ENCODE peak calls at places on chromosome 4, in four cellular contexts. One of them, this sample, is unnamed.

GRCh38 chr4:95507147-95507546 is 41.6 kb downstream of the UNC5C start:
- DNase-seq in IMR-90: no peak
- DNase-seq in transverse colon: no peak
- DNase-seq in CD8-positive, alpha-beta T cell: no peak
- DNase-seq in this sample: no peak

GRCh38 chr4:177191586-177191985 is 118.1 kb upstream of the NEIL3 start:
- DNase-seq in transverse colon: no peak
- DNase-seq in IMR-90: no peak
- DNase-seq in CD8-positive, alpha-beta T cell: no peak
- DNase-seq in this sample: no peak

GRCh38 chr4:99062120-99062519 is 26.5 kb downstream of the ADH5 start:
- DNase-seq in CD8-positive, alpha-beta T cell: no peak
- DNase-seq in transverse colon: no peak
- DNase-seq in IMR-90: peak; percentile 27
- DNase-seq in this sample: no peak

GRCh38 chr4:20412072-20412471 is 160.4 kb downstream of the SLIT2 start:
- DNase-seq in CD8-positive, alpha-beta T cell: no peak
- DNase-seq in IMR-90: no peak
- DNase-seq in transverse colon: no peak
- DNase-seq in this sample: no peak

GRCh38 chr4:48017108-48017527 is 546 bp downstream of the NIPAL1 start:
- DNase-seq in transverse colon: peak; percentile 80
- DNase-seq in CD8-positive, alpha-beta T cell: no peak
- DNase-seq in IMR-90: peak; percentile 66
- DNase-seq in this sample: peak; percentile 69

GRCh38 chr4:181688416-181688815 is 554.8 kb upstream of the TENM3 start:
- DNase-seq in IMR-90: peak; percentile 62
- DNase-seq in transverse colon: no peak
- DNase-seq in CD8-positive, alpha-beta T cell: no peak
- DNase-seq in this sample: no peak

GRCh38 chr4:160235771-160236170 is 1132.9 kb downstream of the RAPGEF2 start:
- DNase-seq in transverse colon: no peak
- DNase-seq in CD8-positive, alpha-beta T cell: no peak
- DNase-seq in IMR-90: no peak
- DNase-seq in this sample: no peak

GRCh38 chr4:1792832-1793495 is at the start of gene FGFR3:
- DNase-seq in IMR-90: no peak
- DNase-seq in CD8-positive, alpha-beta T cell: no peak
- DNase-seq in transverse colon: peak; percentile 56
- DNase-seq in this sample: peak; percentile 76

GRCh38 chr4:104025251-104025650 is 305.5 kb upstream of the TACR3 start:
- DNase-seq in transverse colon: no peak
- DNase-seq in CD8-positive, alpha-beta T cell: no peak
- DNase-seq in IMR-90: no peak
- DNase-seq in this sample: peak; percentile 7

GRCh38 chr4:84751707-84752106 is 168.8 kb downstream of the CDS1 start:
- DNase-seq in CD8-positive, alpha-beta T cell: no peak
- DNase-seq in transverse colon: no peak
- DNase-seq in IMR-90: no peak
- DNase-seq in this sample: no peak

GRCh38 chr4:84753318-84753972 is 170.5 kb downstream of the CDS1 start:
- DNase-seq in IMR-90: no peak
- DNase-seq in transverse colon: no peak
- DNase-seq in CD8-positive, alpha-beta T cell: no peak
- DNase-seq in this sample: no peak

GRCh38 chr4:84750260-84750955 is 167.5 kb downstream of the CDS1 start:
- DNase-seq in IMR-90: peak; percentile 65
- DNase-seq in transverse colon: no peak
- DNase-seq in CD8-positive, alpha-beta T cell: no peak
- DNase-seq in this sample: no peak

GRCh38 chr4:84750956-84751275 is 168.0 kb downstream of the CDS1 start:
- DNase-seq in transverse colon: no peak
- DNase-seq in IMR-90: no peak
- DNase-seq in CD8-positive, alpha-beta T cell: no peak
- DNase-seq in this sample: no peak
- H3K36me3 ChIP-seq in transverse colon: peaks cover 31% of the 10 kb centered on the region
- H3K36me3 ChIP-seq in IMR-90: peaks cover 32% of the 10 kb centered on the region
- H3K36me3 ChIP-seq in CD8-positive, alpha-beta T cell: no peaks in the 10 kb centered on the region
- H3K36me3 ChIP-seq in this sample: no peaks in the 10 kb centered on the region

DNA sequence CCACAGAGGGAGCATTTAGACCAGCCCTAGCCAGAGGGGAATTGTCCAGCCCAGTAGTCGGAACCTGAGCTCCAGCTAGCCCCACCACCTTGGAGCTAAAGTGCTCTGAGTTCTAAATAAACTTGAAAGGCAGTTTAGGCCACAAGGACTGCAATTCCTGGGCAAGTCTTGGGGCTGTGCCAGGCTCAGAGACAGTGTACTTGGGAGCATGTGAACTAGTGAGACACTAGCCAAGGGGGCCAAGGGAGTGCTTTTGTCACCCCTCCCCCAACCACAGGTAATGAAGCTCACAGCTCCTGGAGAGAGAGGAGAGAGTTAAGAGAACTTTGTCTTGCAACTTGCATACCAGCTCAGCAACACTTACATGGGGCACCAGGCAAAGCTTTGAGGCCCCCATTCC is 83.8 kb upstream of the FAM241A start:
- DNase-seq in CD8-positive, alpha-beta T cell: no peak
- DNase-seq in transverse colon: no peak
- DNase-seq in IMR-90: no peak
- DNase-seq in this sample: no peak
- H3K4me1 ChIP-seq in CD8-positive, alpha-beta T cell: no peaks in the 10 kb centered on the region
- H3K4me1 ChIP-seq in transverse colon: no peaks in the 10 kb centered on the region
- H3K4me1 ChIP-seq in IMR-90: no peaks in the 10 kb centered on the region
- H3K4me1 ChIP-seq in this sample: no peaks in the 10 kb centered on the region

GRCh38 chr4:3418029-3418762 is 23.6 kb upstream of the HGFAC start:
- DNase-seq in IMR-90: no peak
- DNase-seq in transverse colon: no peak
- DNase-seq in CD8-positive, alpha-beta T cell: no peak
- DNase-seq in this sample: peak; percentile 45
- H3K36me3 ChIP-seq in IMR-90: peaks cover 25% of the 10 kb centered on the region
- H3K36me3 ChIP-seq in transverse colon: peaks cover 6% of the 10 kb centered on the region
- H3K36me3 ChIP-seq in CD8-positive, alpha-beta T cell: no peaks in the 10 kb centered on the region
- H3K36me3 ChIP-seq in this sample: no peaks in the 10 kb centered on the region

GRCh38 chr4:7900351-7900750 is 39.3 kb downstream of the AFAP1 start:
- DNase-seq in transverse colon: no peak
- DNase-seq in IMR-90: no peak
- DNase-seq in CD8-positive, alpha-beta T cell: no peak
- DNase-seq in this sample: no peak
- H3K4me1 ChIP-seq in transverse colon: no peaks in the 10 kb centered on the region
- H3K4me1 ChIP-seq in IMR-90: peaks cover 28% of the 10 kb centered on the region
- H3K4me1 ChIP-seq in CD8-positive, alpha-beta T cell: no peaks in the 10 kb centered on the region
- H3K4me1 ChIP-seq in this sample: no peaks in the 10 kb centered on the region

GRCh38 chr4:183700407-183700806 is 41.3 kb downstream of the TRAPPC11 start:
- DNase-seq in CD8-positive, alpha-beta T cell: no peak
- DNase-seq in transverse colon: no peak
- DNase-seq in IMR-90: no peak
- DNase-seq in this sample: no peak
- H3K36me3 ChIP-seq in CD8-positive, alpha-beta T cell: peaks cover 38% of the 10 kb centered on the region
- H3K36me3 ChIP-seq in transverse colon: peaks cover 81% of the 10 kb centered on the region
- H3K36me3 ChIP-seq in IMR-90: peaks cover 47% of the 10 kb centered on the region
- H3K36me3 ChIP-seq in this sample: no peaks in the 10 kb centered on the region

DNA sequence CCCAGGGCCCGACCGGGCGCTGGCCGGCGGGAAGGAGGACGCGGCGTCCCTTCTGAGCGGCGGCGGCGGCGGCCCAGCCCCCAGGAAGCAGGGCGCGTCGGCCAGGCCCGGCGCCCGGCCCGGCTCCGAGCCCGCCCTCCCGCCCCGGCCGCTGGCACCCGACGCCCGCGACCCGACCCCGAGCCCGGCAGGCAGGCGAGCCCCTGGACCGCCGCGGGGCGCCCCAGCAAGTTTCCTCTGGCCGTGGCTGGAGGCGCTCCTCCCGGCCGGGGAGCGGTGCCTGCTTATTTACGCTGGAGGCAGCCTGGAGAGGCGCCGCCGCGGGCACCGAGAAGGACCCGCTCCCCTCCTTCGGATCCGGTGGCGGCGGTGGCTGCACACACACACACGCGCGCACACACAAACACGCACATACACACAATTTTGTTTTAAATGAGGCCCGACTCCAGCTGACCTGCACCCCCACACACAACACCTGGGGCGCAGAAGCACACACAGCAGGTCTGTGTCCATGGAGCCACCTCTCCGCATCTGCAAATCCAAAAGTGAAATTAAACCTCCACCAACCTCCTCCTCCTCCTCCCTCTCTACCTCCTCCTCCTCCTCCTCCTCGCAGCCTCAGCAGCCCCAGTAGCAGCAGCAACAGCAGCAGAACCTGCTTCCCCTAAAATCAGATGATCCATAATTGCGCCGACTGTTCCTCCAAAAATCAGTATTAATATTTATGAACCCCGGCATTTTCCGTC is 662 bp downstream of the IRF2 start:
- DNase-seq in CD8-positive, alpha-beta T cell: peak; percentile 21
- DNase-seq in transverse colon: peak; percentile 52
- DNase-seq in IMR-90: peak; percentile 32
- DNase-seq in this sample: peak; percentile 68
- H3K4me1 ChIP-seq in CD8-positive, alpha-beta T cell: peaks cover 43% of the 10 kb centered on the region
- H3K4me1 ChIP-seq in transverse colon: peaks cover 35% of the 10 kb centered on the region
- H3K4me1 ChIP-seq in IMR-90: peaks cover 4% of the 10 kb centered on the region
- H3K4me1 ChIP-seq in this sample: peaks cover 17% of the 10 kb centered on the region

GRCh38 chr4:528835-529234 is 29.8 kb downstream of the PIGG start:
- DNase-seq in CD8-positive, alpha-beta T cell: no peak
- DNase-seq in IMR-90: no peak
- DNase-seq in transverse colon: no peak
- DNase-seq in this sample: no peak
- H3K36me3 ChIP-seq in CD8-positive, alpha-beta T cell: peaks cover 19% of the 10 kb centered on the region
- H3K36me3 ChIP-seq in IMR-90: peaks cover 61% of the 10 kb centered on the region
- H3K36me3 ChIP-seq in transverse colon: peaks cover 44% of the 10 kb centered on the region
- H3K36me3 ChIP-seq in this sample: peaks cover 6% of the 10 kb centered on the region

DNA sequence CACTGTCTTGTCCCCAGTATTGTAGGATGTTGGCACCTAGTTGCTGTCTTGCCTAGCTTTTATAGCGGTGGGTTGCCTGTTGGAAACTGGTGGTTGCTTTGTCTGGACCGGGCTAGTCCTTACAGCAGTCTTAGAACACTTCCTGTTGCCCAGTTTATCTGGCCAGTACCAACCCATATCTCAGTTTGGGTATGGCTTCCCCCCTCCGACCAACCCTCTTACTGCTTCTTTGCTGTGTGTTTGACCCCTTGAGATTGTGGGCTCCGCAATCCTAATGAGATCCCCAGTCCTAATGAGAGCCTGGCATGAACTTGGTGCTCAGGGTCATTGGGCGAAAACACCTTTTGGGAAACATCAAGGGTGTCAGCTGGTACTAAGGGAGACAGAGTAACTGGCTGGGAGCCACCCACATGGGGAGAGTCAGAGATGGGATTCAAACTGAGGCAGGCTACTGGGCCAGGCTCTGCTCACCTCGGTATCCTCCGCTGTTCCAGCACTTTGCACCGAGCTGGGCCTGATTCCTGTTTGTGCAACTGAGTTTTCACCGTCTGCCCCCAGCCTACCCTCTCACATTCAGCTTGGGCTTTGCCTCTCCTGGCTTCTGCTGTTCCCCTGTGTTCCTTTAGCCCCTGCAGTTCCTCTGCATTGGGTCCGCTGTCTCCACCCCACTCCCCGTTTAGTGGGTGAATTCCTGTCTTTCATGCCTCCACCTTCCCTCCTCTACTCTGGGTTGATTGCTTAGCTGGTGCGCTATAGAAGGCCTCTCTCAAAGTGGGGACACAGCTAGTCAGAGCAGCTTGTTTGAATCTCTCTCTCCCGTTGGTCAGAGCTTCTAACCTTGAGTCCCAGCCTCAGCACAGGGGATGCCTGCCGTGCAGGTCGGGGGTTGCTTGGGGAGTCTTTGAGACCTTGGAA is 1.6 kb downstream of the TBC1D14 start:
- DNase-seq in IMR-90: no peak
- DNase-seq in CD8-positive, alpha-beta T cell: no peak
- DNase-seq in transverse colon: no peak
- DNase-seq in this sample: no peak
- H3K4me1 ChIP-seq in IMR-90: peaks cover 9% of the 10 kb centered on the region
- H3K4me1 ChIP-seq in CD8-positive, alpha-beta T cell: peaks cover 45% of the 10 kb centered on the region
- H3K4me1 ChIP-seq in transverse colon: peaks cover 49% of the 10 kb centered on the region
- H3K4me1 ChIP-seq in this sample: peaks cover 37% of the 10 kb centered on the region

DNA sequence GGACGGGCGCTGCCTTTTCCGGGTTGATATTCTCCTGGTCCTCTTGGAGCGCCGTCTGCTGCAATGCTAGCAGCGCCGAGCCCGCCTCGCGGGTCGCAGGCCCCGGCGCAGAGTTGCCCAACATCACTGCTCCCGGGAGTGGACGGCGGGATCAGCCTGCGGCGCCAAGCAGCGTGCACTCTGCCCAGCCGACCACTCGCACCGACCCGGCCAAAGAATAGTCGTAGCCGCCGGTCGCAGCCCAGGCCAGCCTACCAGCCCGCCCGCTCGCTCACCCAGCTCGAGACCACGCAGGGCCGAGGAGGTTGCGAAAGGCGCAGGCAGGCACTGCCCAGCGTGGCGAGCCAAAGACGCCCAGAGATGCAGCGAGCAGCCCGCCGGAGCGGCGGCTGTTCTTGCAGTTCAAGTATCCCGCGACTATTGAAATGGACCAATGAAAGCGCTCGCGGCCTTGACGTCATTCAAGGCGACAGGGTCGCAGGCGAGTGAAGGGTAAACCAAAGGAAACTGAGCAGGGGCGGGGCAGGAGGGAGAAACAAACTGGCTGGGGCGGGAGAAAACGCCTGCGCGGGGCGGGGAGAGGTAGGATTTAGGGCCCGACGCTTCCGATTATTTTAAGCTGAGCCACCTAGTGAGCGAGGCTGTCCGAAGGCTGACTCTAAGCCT is at the start of gene CCNA2:
- DNase-seq in transverse colon: peak; percentile 97
- DNase-seq in CD8-positive, alpha-beta T cell: peak; percentile 90
- DNase-seq in IMR-90: peak; percentile 96
- DNase-seq in this sample: peak; percentile 97
- H3K36me3 ChIP-seq in transverse colon: no peaks in the 10 kb centered on the region
- H3K36me3 ChIP-seq in CD8-positive, alpha-beta T cell: no peaks in the 10 kb centered on the region
- H3K36me3 ChIP-seq in IMR-90: peaks cover 2% of the 10 kb centered on the region
- H3K36me3 ChIP-seq in this sample: no peaks in the 10 kb centered on the region